ENCODE peak calls at places on chromosomes 2 and 18, in eight cellular contexts. O is stimulated activated CD4-positive, alpha-beta T cell treated with anti-CD3 and anti-CD28 coated beads, Interleukin-15, amount 100 ng/mL, for 24 hours; R is BJ; J is NT2/D1; E is GM04504; B is AG10803; C is stimulated activated CD8-positive, alpha-beta memory T cell treated with anti-CD3 and anti-CD28 coated beads, Interleukin-7, amount 100 ng/mL, for 1 hour; S is ecto neural progenitor cell. X is an unnamed sample.

GRCh38 chr2:209661286-209661685 is 110.3 kb upstream of the UNC80 start:
- DNase-seq in O (no peak), S (peak), C (no peak), J (peak), R (no peak), B (no peak), E (no peak), X (peak)

GRCh38 chr2:128664499-128664971 is 345.9 kb upstream of the HS6ST1 start:
- DNase-seq in C (no peak), B (no peak), S (no peak), R (no peak), E (no peak), O (no peak), J (no peak), X (no peak)

GRCh38 chr2:48527211-48527880 is 2.6 kb upstream of the STON1 start:
- DNase-seq in R (no peak), J (no peak), B (no peak), C (no peak), S (no peak), O (no peak), E (no peak), X (no peak)

GRCh38 chr2:205924676-205925075 is 161.3 kb downstream of the INO80D start:
- DNase-seq in C (no peak), J (no peak), E (no peak), R (no peak), B (no peak), O (no peak), S (no peak), X (no peak)

GRCh38 chr2:218301176-218301819 is 9.0 kb upstream of the TMBIM1 start:
- DNase-seq in E (no peak), J (peak), O (peak), R (no peak), S (peak), C (peak), B (peak), X (peak)

GRCh38 chr18:77557030-77557429 is 307.4 kb downstream of the GALR1 start:
- DNase-seq in O (no peak), B (no peak), C (no peak), R (no peak), J (no peak), E (no peak), S (peak), X (no peak)

GRCh38 chr2:239257511-239257937 is 143.3 kb downstream of the HDAC4 start:
- DNase-seq in E (peak), O (peak), J (no peak), B (peak), R (peak), S (no peak), C (no peak), X (no peak)

GRCh38 chr2:223010641-223011040 is 41.3 kb upstream of the KCNE4 start:
- DNase-seq in O (no peak), S (no peak), E (peak), R (peak), J (no peak), B (peak), C (no peak), X (no peak)

GRCh38 chr2:185700883-185701282 is 37.7 kb upstream of the FSIP2 start:
- DNase-seq in E (no peak), J (no peak), O (no peak), R (no peak), B (no peak), C (no peak), S (no peak), X (no peak)

GRCh38 chr2:218745160-218745558 is 34.5 kb downstream of the TTLL4 start:
- DNase-seq in E (no peak), S (no peak), R (no peak), B (peak), J (no peak), O (no peak), C (no peak), X (no peak)

GRCh38 chr2:43402452-43402937 is 176.1 kb upstream of the ZFP36L2 start:
- DNase-seq in C (no peak), S (no peak), O (no peak), B (no peak), R (no peak), E (no peak), J (no peak), X (no peak)

GRCh38 chr2:130183500-130184373 is 1.7 kb downstream of the MZT2B start:
- DNase-seq in E (no peak), J (no peak), S (peak), C (no peak), B (peak), R (no peak), O (no peak), X (peak)

GRCh38 chr2:37198681-37199065 is 2.4 kb downstream of the CEBPZOS start:
- DNase-seq in O (no peak), E (no peak), R (no peak), C (no peak), B (no peak), J (no peak), S (no peak), X (no peak)

GRCh38 chr2:46184794-46185583 is 112.2 kb upstream of the EPAS1 start:
- DNase-seq in J (no peak), B (no peak), E (no peak), O (no peak), C (no peak), R (no peak), S (peak), X (no peak)

GRCh38 chr18:6785001-6785400 is 55.5 kb downstream of the ARHGAP28 start:
- DNase-seq in S (no peak), E (no peak), C (no peak), R (peak), O (no peak), B (peak), J (no peak), X (no peak)

GRCh38 chr2:215002500-215002899 is 135.9 kb downstream of the ABCA12 start:
- DNase-seq in S (no peak), J (peak), C (no peak), O (no peak), B (peak), R (no peak), E (no peak), X (no peak)

GRCh38 chr2:161090401-161090800 is 69.8 kb upstream of the TANK start:
- DNase-seq in S (no peak), O (peak), R (no peak), J (no peak), B (no peak), C (no peak), E (no peak), X (peak)

GRCh38 chr2:219661197-219661954 is 33.9 kb downstream of the SLC4A3 start:
- DNase-seq in J (no peak), B (no peak), C (no peak), E (no peak), R (no peak), O (no peak), S (no peak), X (no peak)

GRCh38 chr2:24731923-24732322 is 61.3 kb downstream of the PTRHD1 start:
- DNase-seq in O (no peak), R (no peak), J (no peak), C (no peak), B (no peak), S (no peak), E (no peak), X (no peak)

GRCh38 chr2:219611866-219612604 is 14.4 kb downstream of the STK11IP start:
- DNase-seq in J (no peak), S (no peak), E (no peak), R (no peak), C (no peak), O (no peak), B (no peak), X (no peak)

GRCh38 chr2:152644197-152644873 is 72.9 kb downstream of the PRPF40A start:
- DNase-seq in R (no peak), O (no peak), C (no peak), B (no peak), E (no peak), S (no peak), J (no peak), X (no peak)

GRCh38 chr2:92073036-92073814 is 2798.0 kb upstream of the TEKT4 start:
- DNase-seq in S (no peak), J (no peak), C (no peak), R (no peak), E (no peak), B (no peak), O (no peak), X (no peak)

GRCh38 chr18:76710646-76711520 is 111.5 kb upstream of the ZNF236 start:
- DNase-seq in J (no peak), E (no peak), S (no peak), C (no peak), R (no peak), O (no peak), B (no peak), X (no peak)

GRCh38 chr2:84958135-84959044 is 12.6 kb upstream of the KCMF1 start:
- DNase-seq in B (peak), J (peak), S (peak), E (peak), C (no peak), O (no peak), R (peak), X (no peak)

GRCh38 chr18:46591821-46592391 is 65.1 kb downstream of the LOXHD1 start:
- DNase-seq in E (no peak), C (no peak), S (no peak), B (no peak), R (no peak), J (no peak), O (no peak), X (no peak)

GRCh38 chr2:177187631-177188312 is 24.8 kb upstream of the HNRNPA3 start:
- DNase-seq in S (no peak), B (peak), J (no peak), O (no peak), C (no peak), E (no peak), R (no peak), X (no peak)